ENCODE peak calls at places on chromosome 10, in six cellular contexts. N is HepG2, A is GM12878, O is K562, S is SK-N-SH, E is H1. C is an unnamed sample.
A peak's percentile ranks its signal among the peaks of the same experiment; 100 is the strongest.

GRCh38 chr10:13844651-13845050 is 257.9 kb downstream of the PRPF18 start:
- DNase-seq in N (no peak), A (no peak), O (no peak), S (no peak), E (no peak), C (no peak)

GRCh38 chr10:58919927-58920654 is 256.4 kb upstream of the PHYHIPL start:
- DNase-seq in N (peak; percentile 12), A (no peak), O (no peak), S (no peak), E (no peak), C (no peak)

GRCh38 chr10:28241766-28242399 is 61.0 kb downstream of the MPP7 start:
- DNase-seq in N (peak; percentile 53), A (peak; percentile 2), O (peak; percentile 49), S (peak; percentile 40), E (no peak), C (no peak)

GRCh38 chr10:131021967-131022366 is 289.6 kb downstream of the TCERG1L start:
- DNase-seq in N (no peak), A (no peak), O (no peak), S (no peak), E (no peak), C (no peak)

GRCh38 chr10:98242823-98243222 is 25.2 kb downstream of the LOXL4 start:
- DNase-seq in N (no peak), A (no peak), O (no peak), S (peak; percentile 29), E (no peak), C (no peak)

GRCh38 chr10:71243756-71244637 is 31.6 kb downstream of the UNC5B start:
- DNase-seq in N (no peak), A (no peak), O (no peak), S (no peak), E (no peak), C (peak; percentile 54)

GRCh38 chr10:84499846-84500245 is 171.5 kb downstream of the CCSER2 start:
- DNase-seq in N (no peak), A (no peak), O (no peak), S (peak; percentile 31), E (no peak), C (no peak)

GRCh38 chr10:3413937-3414710 is 241.5 kb upstream of the PITRM1 start:
- DNase-seq in N (no peak), A (no peak), O (no peak), S (no peak), E (no peak), C (no peak)

GRCh38 chr10:114392112-114392835 is 12.0 kb downstream of the AFAP1L2 start:
- DNase-seq in N (no peak), A (no peak), O (no peak), S (no peak), E (no peak), C (no peak)

GRCh38 chr10:30705625-30706149 is 76.1 kb upstream of the LYZL2 start:
- DNase-seq in N (no peak), A (peak; percentile 25), O (no peak), S (peak; percentile 15), E (no peak), C (no peak)

GRCh38 chr10:30704016-30704600 is 74.6 kb upstream of the LYZL2 start:
- DNase-seq in N (no peak), A (no peak), O (no peak), S (no peak), E (no peak), C (no peak)

GRCh38 chr10:30702860-30703259 is 73.3 kb upstream of the LYZL2 start:
- DNase-seq in N (no peak), A (no peak), O (no peak), S (no peak), E (no peak), C (no peak)

GRCh38 chr10:30708234-30708633 is 78.7 kb upstream of the LYZL2 start:
- DNase-seq in N (no peak), A (no peak), O (no peak), S (no peak), E (no peak), C (no peak)

GRCh38 chr10:30705086-30705624 is 75.6 kb upstream of the LYZL2 start:
- DNase-seq in N (no peak), A (peak; percentile 70), O (no peak), S (no peak), E (no peak), C (no peak)
- TF ChIP-seq GABPA in N (no peak), A (no peak), O (no peak), S (no peak), E (no peak), C (no peak)

GRCh38 chr10:96986200-96986856 is 154.2 kb downstream of the LCOR start:
- DNase-seq in N (no peak), A (no peak), O (no peak), S (no peak), E (no peak), C (no peak)

GRCh38 chr10:96987141-96987841 is 155.2 kb downstream of the LCOR start:
- DNase-seq in N (no peak), A (no peak), O (no peak), S (no peak), E (no peak), C (no peak)

GRCh38 chr10:96982149-96982930 is 150.2 kb downstream of the LCOR start:
- DNase-seq in N (no peak), A (no peak), O (no peak), S (no peak), E (no peak), C (no peak)

GRCh38 chr10:96987842-96988175 is 155.7 kb downstream of the LCOR start:
- DNase-seq in N (no peak), A (no peak), O (no peak), S (no peak), E (no peak), C (no peak)

GRCh38 chr10:96984512-96985225 is 152.6 kb downstream of the LCOR start:
- DNase-seq in N (no peak), A (no peak), O (no peak), S (no peak), E (no peak), C (no peak)
- H3K4me3 ChIP-seq in N (no peak overlapping the region), A (peak overlapping the region; percentile 38), O (no peak overlapping the region), S (no peak overlapping the region), E (peak overlapping the region; percentile 10), C (no peak overlapping the region)

GRCh38 chr10:6058677-6059475 is 3.3 kb downstream of the IL2RA start:
- DNase-seq in N (no peak), A (no peak), O (no peak), S (no peak), E (no peak), C (no peak)
- TF ChIP-seq GABPA in N (no peak), A (peak; percentile 67), O (no peak), S (no peak), E (no peak), C (no peak)

GRCh38 chr10:68829952-68830351 is 2.6 kb downstream of the STOX1 start:
- DNase-seq in N (no peak), A (no peak), O (no peak), S (no peak), E (no peak), C (no peak)

GRCh38 chr10:68831961-68832455 is 4.7 kb downstream of the STOX1 start:
- DNase-seq in N (no peak), A (no peak), O (no peak), S (no peak), E (no peak), C (no peak)

GRCh38 chr10:68826764-68827591 is at the start of gene STOX1:
- DNase-seq in N (peak; percentile 43), A (no peak), O (peak; percentile 83), S (peak; percentile 94), E (peak; percentile 77), C (peak; percentile 30)

GRCh38 chr10:68829494-68829893 is 2.2 kb downstream of the STOX1 start:
- DNase-seq in N (no peak), A (no peak), O (no peak), S (no peak), E (no peak), C (no peak)

GRCh38 chr10:68828833-68829232 is 1.5 kb downstream of the STOX1 start:
- DNase-seq in N (no peak), A (no peak), O (no peak), S (no peak), E (no peak), C (no peak)
- H3K4me3 ChIP-seq in N (peak overlapping the region; percentile 70), A (no peak overlapping the region), O (no peak overlapping the region), S (no peak overlapping the region), E (no peak overlapping the region), C (no peak overlapping the region)

DNA sequence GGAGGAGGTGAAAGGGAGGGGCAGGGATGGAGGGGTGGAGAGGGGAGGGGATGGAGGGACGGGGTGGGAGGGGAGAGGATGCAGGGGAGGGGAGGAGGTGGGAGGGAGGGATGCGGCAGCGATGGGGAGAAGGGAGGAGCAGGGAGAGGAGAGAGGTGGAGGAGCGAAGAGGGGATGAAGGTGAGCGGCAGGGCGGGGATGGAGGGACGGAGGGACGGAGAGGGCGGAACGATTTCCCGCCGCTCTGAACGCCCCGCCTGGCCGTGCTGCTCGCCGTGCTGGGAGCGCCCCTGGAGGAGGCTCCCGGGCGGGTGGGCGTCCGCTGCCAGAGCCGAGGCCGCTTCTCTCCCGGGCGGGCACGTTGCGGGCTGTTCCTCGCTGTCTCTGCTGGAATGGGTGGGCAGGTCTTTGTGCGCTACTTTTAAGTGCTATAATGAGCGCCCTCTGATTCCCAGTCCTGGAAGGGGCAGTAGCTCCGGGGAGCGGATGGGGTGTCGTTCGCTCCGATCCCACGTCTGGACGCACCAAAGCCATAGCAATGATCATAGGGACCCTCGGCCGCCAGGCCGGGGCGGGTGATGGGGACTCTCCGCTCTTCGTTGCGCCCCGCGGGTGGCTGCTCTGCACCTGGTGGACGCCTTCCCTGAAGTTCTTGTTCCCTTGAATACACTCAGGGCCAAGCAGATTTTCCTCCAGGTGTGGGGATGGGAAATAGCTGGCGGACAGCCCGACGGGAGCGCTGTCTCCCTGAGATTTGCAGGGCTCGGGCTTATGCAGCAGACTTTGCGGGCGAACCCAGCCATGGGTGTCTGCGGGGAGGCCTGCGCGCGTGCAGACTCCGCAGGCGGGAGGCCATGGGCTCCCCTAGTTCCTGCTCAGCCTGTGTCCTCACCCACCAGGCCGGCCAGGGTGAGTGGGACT is 81.1 kb upstream of the CPXM2 start:
- DNase-seq in N (no peak), A (no peak), O (no peak), S (peak; percentile 74), E (peak; percentile 80), C (no peak)
- TF ChIP-seq GABPA in N (no peak), A (no peak), O (no peak), S (no peak), E (no peak), C (no peak)

GRCh38 chr10:62047960-62048383 is 146.5 kb downstream of the ARID5B start:
- DNase-seq in N (peak; percentile 25), A (no peak), O (no peak), S (no peak), E (no peak), C (no peak)
- H3K4me3 ChIP-seq in N (peak overlapping the region; percentile 71), A (peak overlapping the region; percentile 68), O (no peak overlapping the region), S (no peak overlapping the region), E (no peak overlapping the region), C (no peak overlapping the region)